ENCODE peak calls at places on chromosomes 3 and 15, in five cellular contexts. P, O, K, J and X are unnamed samples.
A peak's percentile ranks its signal among the peaks of the same experiment; 100 is the strongest.

GRCh38 chr3:102444101-102444500 is 9.3 kb downstream of the ZPLD1 start:
- DNase-seq in K (no peak), J (no peak), O (no peak), P (no peak), X (peak; percentile 17)

GRCh38 chr3:37030573-37030972 is 37.3 kb downstream of the MLH1 start:
- DNase-seq in K (no peak), O (no peak), P (no peak), J (no peak), X (no peak)

GRCh38 chr3:38387862-38388261 is 41.3 kb downstream of the XYLB start:
- DNase-seq in J (no peak), P (no peak), O (no peak), K (no peak), X (no peak)

GRCh38 chr3:43794776-43795175 is 104.0 kb downstream of the ABHD5 start:
- DNase-seq in K (no peak), P (no peak), J (peak; percentile 72), O (no peak), X (peak; percentile 31)

GRCh38 chr15:29903785-29904464 is 81.7 kb upstream of the TJP1 start:
- DNase-seq in P (no peak), K (no peak), O (no peak), J (no peak), X (no peak)

GRCh38 chr3:151169262-151169661 is 33.8 kb downstream of the GPR171 start:
- DNase-seq in J (no peak), P (peak; percentile 95), K (no peak), O (no peak), X (no peak)

GRCh38 chr3:46239952-46240351 is 2.3 kb upstream of the CCR3 start:
- DNase-seq in J (no peak), P (no peak), O (no peak), K (no peak), X (no peak)

GRCh38 chr15:63490345-63491034 is 13.9 kb upstream of the USP3 start:
- DNase-seq in O (no peak), P (peak; percentile 87), J (peak; percentile 70), K (no peak), X (no peak)

GRCh38 chr3:23129817-23130216 is 73.3 kb upstream of the UBE2E2 start:
- DNase-seq in K (no peak), P (no peak), J (no peak), O (peak; percentile 71), X (peak; percentile 24)

GRCh38 chr15:80778621-80778963 is 578 bp upstream of the CEMIP start:
- DNase-seq in J (no peak), P (no peak), O (no peak), K (no peak), X (no peak)

GRCh38 chr15:36912311-36912712 is 188.0 kb downstream of the MEIS2 start:
- DNase-seq in J (no peak), P (no peak), K (no peak), O (no peak), X (no peak)

GRCh38 chr3:134426660-134427181 is 52.5 kb upstream of the AMOTL2 start:
- DNase-seq in P (no peak), J (no peak), K (no peak), O (no peak), X (peak; percentile 77)

GRCh38 chr3:103085465-103085864 is 650.6 kb downstream of the ZPLD1 start:
- DNase-seq in P (no peak), J (no peak), O (no peak), K (no peak), X (no peak)

GRCh38 chr3:137165117-137165806 is 207.5 kb downstream of the IL20RB start:
- DNase-seq in O (no peak), K (no peak), J (no peak), P (no peak), X (no peak)

GRCh38 chr15:64775551-64776401 is at the start of gene RBPMS2:
- DNase-seq in P (no peak), K (no peak), J (no peak), O (no peak), X (no peak)

GRCh38 chr15:69414702-69415161 is 583 bp downstream of the KIF23 start:
- DNase-seq in P (no peak), J (no peak), K (peak; percentile 20), O (peak; percentile 71), X (peak; percentile 64)
- TF ChIP-seq CTCF in P (no peak), J (no peak), K (no peak), O (no peak), X (no peak)

GRCh38 chr15:68629519-68630204 is 50.9 kb downstream of the CORO2B start:
- DNase-seq in K (no peak), J (no peak), O (no peak), P (no peak), X (no peak)

GRCh38 chr15:68631621-68632051 is 52.8 kb downstream of the CORO2B start:
- DNase-seq in K (no peak), O (no peak), P (no peak), J (no peak), X (no peak)

GRCh38 chr15:68632101-68632500 is 53.3 kb downstream of the CORO2B start:
- DNase-seq in P (no peak), J (no peak), K (no peak), O (no peak), X (no peak)

GRCh38 chr15:68630205-68630555 is 51.4 kb downstream of the CORO2B start:
- DNase-seq in K (no peak), P (no peak), O (no peak), J (no peak), X (no peak)

GRCh38 chr15:68630836-68631235 is 52.0 kb downstream of the CORO2B start:
- DNase-seq in P (no peak), O (no peak), K (no peak), J (no peak), X (no peak)
- H3K4me3 ChIP-seq in P (no peak overlapping the region), O (no peak overlapping the region), K (no peak overlapping the region), J (no peak overlapping the region), X (no peak overlapping the region)

DNA sequence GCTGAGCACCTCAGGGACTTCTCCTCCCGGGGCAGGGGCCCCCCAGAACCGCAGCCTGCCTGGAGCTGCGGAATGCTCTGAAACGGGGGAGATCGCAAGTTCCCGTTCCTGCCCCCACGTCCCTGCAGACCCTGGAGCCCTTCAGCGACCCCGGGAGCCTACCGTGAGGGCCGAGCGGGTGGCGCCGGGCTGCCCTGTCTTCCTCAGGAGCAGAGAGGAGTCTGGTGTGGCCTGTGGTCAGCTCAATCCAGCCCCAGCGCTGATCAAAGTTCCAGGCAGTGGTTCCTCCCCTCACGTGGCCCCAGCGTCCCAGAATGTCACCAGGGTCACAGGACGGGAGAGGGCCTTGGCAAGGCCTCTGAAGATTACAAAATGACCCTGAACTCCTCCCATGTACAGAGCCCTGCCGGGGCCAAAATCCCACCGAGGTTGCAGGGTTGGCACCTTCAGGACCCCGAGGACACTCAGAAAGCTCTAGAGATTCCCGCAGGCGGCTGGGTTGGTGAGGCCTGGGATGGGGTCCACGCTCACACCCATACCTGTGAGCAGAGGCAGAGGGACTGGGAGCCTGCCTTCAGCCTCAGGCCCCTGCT is at the start of gene CPN2:
- DNase-seq in J (no peak), P (no peak), K (no peak), O (no peak), X (no peak)
- TF ChIP-seq CTCF in J (no peak), P (no peak), K (no peak), O (no peak), X (no peak)

GRCh38 chr3:55484191-55484644 is 2.9 kb downstream of the WNT5A start:
- DNase-seq in J (no peak), O (no peak), P (no peak), K (no peak), X (no peak)

GRCh38 chr3:55481067-55481917 is 5.8 kb downstream of the WNT5A start:
- DNase-seq in J (no peak), O (peak; percentile 71), P (no peak), K (no peak), X (peak; percentile 83)

GRCh38 chr3:55483196-55484095 is 3.7 kb downstream of the WNT5A start:
- DNase-seq in K (no peak), O (no peak), J (no peak), P (no peak), X (no peak)

GRCh38 chr3:55481918-55482495 is 5.1 kb downstream of the WNT5A start:
- DNase-seq in P (no peak), O (no peak), J (no peak), K (no peak), X (no peak)

GRCh38 chr3:55482496-55483195 is 4.5 kb downstream of the WNT5A start:
- DNase-seq in J (no peak), K (no peak), P (no peak), O (no peak), X (no peak)
- H3K4me3 ChIP-seq in J (no peak overlapping the region), K (peak overlapping the region; percentile 30), P (no peak overlapping the region), O (peak overlapping the region; percentile 68), X (peak overlapping the region; percentile 68)